ENCODE peak calls at places on chromosomes 7 and 10, in seven cellular contexts. M, L, S, A, Z, K and T are unnamed samples.

GRCh38 chr7:111658546-111658945 is 96.3 kb upstream of the IMMP2L start:
- DNase-seq in M (no peak), L (no peak), S (no peak), A (no peak), Z (no peak), K (no peak), T (no peak)

GRCh38 chr10:24902400-24902728 is 50.0 kb downstream of the PRTFDC1 start:
- DNase-seq in M (no peak), L (no peak), S (no peak), A (no peak), Z (no peak), K (no peak), T (no peak)

GRCh38 chr10:34762603-34763299 is 52.3 kb downstream of the PARD3 start:
- DNase-seq in M (no peak), L (no peak), S (no peak), A (no peak), Z (no peak), K (no peak), T (no peak)

GRCh38 chr10:77274046-77274795 is 363.4 kb downstream of the KCNMA1 start:
- DNase-seq in M (no peak), L (no peak), S (no peak), A (no peak), Z (peak; percentile 56), K (no peak), T (no peak)

GRCh38 chr7:155988421-155988820 is 176.2 kb upstream of the SHH start:
- DNase-seq in M (no peak), L (no peak), S (no peak), A (no peak), Z (no peak), K (no peak), T (peak; percentile 39)

GRCh38 chr7:33185786-33186185 is 56.4 kb downstream of the BBS9 start:
- DNase-seq in M (no peak), L (no peak), S (no peak), A (no peak), Z (peak; percentile 46), K (peak; percentile 81), T (no peak)

GRCh38 chr7:102230593-102230992 is 56.1 kb upstream of the SH2B2 start:
- DNase-seq in M (no peak), L (no peak), S (no peak), A (no peak), Z (peak; percentile 13), K (peak; percentile 58), T (no peak)

GRCh38 chr10:103241262-103242011 is 4.2 kb upstream of the RPEL1 start:
- DNase-seq in M (no peak), L (no peak), S (no peak), A (no peak), Z (peak; percentile 10), K (no peak), T (peak; percentile 77)

GRCh38 chr10:5297466-5297865 is 67.3 kb upstream of the UCN3 start:
- DNase-seq in M (no peak), L (no peak), S (no peak), A (no peak), Z (no peak), K (peak; percentile 70), T (no peak)

GRCh38 chr7:43363429-43363894 is 219.4 kb upstream of the STK17A start:
- DNase-seq in M (no peak), L (no peak), S (no peak), A (no peak), Z (no peak), K (no peak), T (no peak)

GRCh38 chr7:130920122-130920521 is 186.1 kb upstream of the KLF14 start:
- DNase-seq in M (no peak), L (no peak), S (no peak), A (no peak), Z (no peak), K (no peak), T (no peak)

GRCh38 chr7:130919316-130920103 is 185.5 kb upstream of the KLF14 start:
- DNase-seq in M (no peak), L (no peak), S (no peak), A (no peak), Z (no peak), K (no peak), T (no peak)

GRCh38 chr7:130917669-130918128 is 183.7 kb upstream of the KLF14 start:
- DNase-seq in M (no peak), L (no peak), S (no peak), A (no peak), Z (no peak), K (no peak), T (no peak)

GRCh38 chr7:130921391-130922180 is 187.6 kb upstream of the KLF14 start:
- DNase-seq in M (no peak), L (no peak), S (no peak), A (no peak), Z (peak; percentile 84), K (peak; percentile 91), T (peak; percentile 91)

DNA sequence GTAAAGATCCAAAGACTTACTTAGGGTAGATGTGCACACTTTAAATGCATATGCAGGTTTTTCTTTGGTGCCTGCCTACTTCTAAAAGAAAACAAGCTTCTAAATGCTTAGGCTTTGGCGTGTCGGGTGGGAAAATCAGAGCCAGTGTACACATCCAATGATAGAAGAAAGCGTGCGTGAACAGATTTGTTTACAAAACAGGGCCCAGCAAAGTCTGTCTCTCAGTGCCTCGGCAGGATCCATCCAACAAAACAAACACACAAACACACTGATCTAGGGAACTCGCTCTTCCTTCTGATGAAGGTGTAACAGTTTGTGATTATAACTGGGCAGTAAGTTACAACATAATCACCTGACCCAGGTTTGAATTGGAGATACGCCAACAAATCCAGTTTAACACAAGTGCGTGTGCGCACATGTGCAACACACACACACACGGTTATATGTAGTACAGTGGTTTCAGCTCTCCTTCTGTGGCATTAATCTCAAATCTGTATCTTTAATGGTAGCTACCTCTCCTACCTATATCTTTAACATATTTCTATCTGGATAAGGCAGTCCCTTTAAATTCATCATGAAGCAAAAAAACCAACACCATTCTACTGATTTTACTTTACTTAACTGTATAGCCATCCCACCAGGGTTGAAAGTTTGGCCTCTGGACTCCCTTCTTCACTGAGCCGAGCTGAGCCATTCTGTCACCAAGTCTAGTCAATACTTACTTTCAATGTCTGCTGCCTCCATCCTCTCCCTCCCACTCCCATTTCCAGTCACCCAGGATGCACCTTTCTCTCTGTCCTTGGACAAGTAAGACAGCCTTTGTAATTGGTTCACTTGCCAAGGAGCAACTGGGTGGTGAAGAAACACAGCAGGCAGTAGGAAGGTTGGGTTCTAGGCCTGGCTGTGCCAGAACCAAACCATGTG is 184.4 kb upstream of the KLF14 start:
- DNase-seq in M (no peak), L (no peak), S (no peak), A (no peak), Z (no peak), K (no peak), T (no peak)
- H3K36me3 ChIP-seq in M (no peaks in the 10 kb centered on the region), L (no peaks in the 10 kb centered on the region), S (peaks cover 14% of the 10 kb centered on the region), A (peaks cover 21% of the 10 kb centered on the region), Z (no peaks in the 10 kb centered on the region), K (no peaks in the 10 kb centered on the region), T (peaks cover 11% of the 10 kb centered on the region)

GRCh38 chr10:104260775-104261115 is 6.1 kb downstream of the GSTO1 start:
- DNase-seq in M (no peak), L (no peak), S (no peak), A (no peak), Z (peak; percentile 71), K (peak; percentile 75), T (no peak)

GRCh38 chr10:104259456-104259855 is 4.8 kb downstream of the GSTO1 start:
- DNase-seq in M (no peak), L (no peak), S (no peak), A (no peak), Z (no peak), K (no peak), T (no peak)

GRCh38 chr10:104264783-104265182 is 4.2 kb upstream of the GSTO2 start:
- DNase-seq in M (no peak), L (no peak), S (no peak), A (no peak), Z (no peak), K (no peak), T (no peak)

GRCh38 chr10:104259999-104260774 is 5.5 kb downstream of the GSTO1 start:
- DNase-seq in M (no peak), L (no peak), S (no peak), A (no peak), Z (peak; percentile 60), K (peak; percentile 66), T (no peak)

GRCh38 chr10:104262055-104262454 is 6.9 kb upstream of the GSTO2 start:
- DNase-seq in M (no peak), L (no peak), S (no peak), A (no peak), Z (no peak), K (peak; percentile 34), T (no peak)
- H3K36me3 ChIP-seq in M (peaks cover 58% of the 10 kb centered on the region), L (peaks cover 46% of the 10 kb centered on the region), S (peaks cover 44% of the 10 kb centered on the region), A (peaks cover 100% of the 10 kb centered on the region), Z (peaks cover 88% of the 10 kb centered on the region), K (peaks cover 48% of the 10 kb centered on the region), T (peaks cover 61% of the 10 kb centered on the region)

GRCh38 chr10:102141583-102142107 is 8.8 kb downstream of the PPRC1 start:
- DNase-seq in M (no peak), L (no peak), S (no peak), A (no peak), Z (no peak), K (no peak), T (peak; percentile 15)

GRCh38 chr10:102135956-102136526 is 3.2 kb downstream of the PPRC1 start:
- DNase-seq in M (no peak), L (no peak), S (no peak), A (no peak), Z (no peak), K (no peak), T (no peak)

GRCh38 chr10:102140913-102141540 is 8.2 kb downstream of the PPRC1 start:
- DNase-seq in M (no peak), L (no peak), S (no peak), A (no peak), Z (no peak), K (no peak), T (peak; percentile 46)

GRCh38 chr10:102139281-102140110 is 6.7 kb downstream of the PPRC1 start:
- DNase-seq in M (no peak), L (no peak), S (no peak), A (no peak), Z (no peak), K (no peak), T (no peak)

GRCh38 chr10:102140218-102140617 is 7.4 kb downstream of the PPRC1 start:
- DNase-seq in M (no peak), L (no peak), S (no peak), A (no peak), Z (no peak), K (no peak), T (no peak)
- H3K36me3 ChIP-seq in M (peaks cover 25% of the 10 kb centered on the region), L (peaks cover 38% of the 10 kb centered on the region), S (peaks cover 61% of the 10 kb centered on the region), A (peaks cover 76% of the 10 kb centered on the region), Z (peaks cover 69% of the 10 kb centered on the region), K (peaks cover 54% of the 10 kb centered on the region), T (peaks cover 53% of the 10 kb centered on the region)

GRCh38 chr10:123154943-123155505 is 822 bp downstream of the BUB3 start:
- DNase-seq in M (peak; percentile 67), L (no peak), S (no peak), A (no peak), Z (peak; percentile 19), K (peak; percentile 53), T (no peak)

GRCh38 chr10:123156091-123156490 is 1.9 kb downstream of the BUB3 start:
- DNase-seq in M (no peak), L (no peak), S (no peak), A (no peak), Z (peak; percentile 49), K (peak; percentile 62), T (no peak)

GRCh38 chr10:123160311-123160980 is 6.2 kb downstream of the BUB3 start:
- DNase-seq in M (no peak), L (no peak), S (no peak), A (no peak), Z (no peak), K (no peak), T (no peak)

GRCh38 chr10:123157210-123157609 is 3.0 kb downstream of the BUB3 start:
- DNase-seq in M (no peak), L (no peak), S (no peak), A (no peak), Z (peak; percentile 49), K (no peak), T (no peak)

GRCh38 chr10:123158682-123159081 is 4.5 kb downstream of the BUB3 start:
- DNase-seq in M (no peak), L (no peak), S (no peak), A (no peak), Z (no peak), K (no peak), T (no peak)
- H3K36me3 ChIP-seq in M (peaks cover 30% of the 10 kb centered on the region), L (peaks cover 29% of the 10 kb centered on the region), S (peaks cover 36% of the 10 kb centered on the region), A (peaks cover 79% of the 10 kb centered on the region), Z (peaks cover 49% of the 10 kb centered on the region), K (peaks cover 61% of the 10 kb centered on the region), T (peaks cover 13% of the 10 kb centered on the region)